ENCODE peak calls at places on chromosomes 16 and 17, in seven cellular contexts. M is psoas muscle, D is EH, B is BE2C, O is astrocyte of the hippocampus, H is RWPE1, C is esophagus squamous epithelium. P is an unnamed sample.

GRCh38 chr17:42287305-42288077 is 807 bp upstream of the STAT5A start:
- DNase-seq in O (no peak), B (no peak), C (no peak), M (peak), H (no peak), D (no peak), P (peak)

GRCh38 chr17:57391857-57392256 is 135.5 kb downstream of the MSI2 start:
- DNase-seq in H (no peak), C (no peak), D (no peak), M (no peak), B (no peak), O (no peak), P (no peak)

GRCh38 chr17:73593249-73593965 is 50.8 kb downstream of the SDK2 start:
- DNase-seq in C (no peak), O (no peak), H (no peak), M (no peak), D (no peak), B (no peak), P (no peak)

GRCh38 chr16:54077412-54077821 is 209.2 kb downstream of the IRX3 start:
- DNase-seq in M (no peak), H (peak), D (peak), O (peak), C (no peak), B (no peak), P (peak)

GRCh38 chr17:76204277-76204676 is 36.0 kb downstream of the RNF157 start:
- DNase-seq in O (peak), B (no peak), D (peak), H (peak), C (no peak), M (no peak), P (peak)

GRCh38 chr17:14304222-14304844 is 3.5 kb downstream of the HS3ST3B1 start:
- DNase-seq in M (no peak), D (no peak), C (no peak), H (no peak), B (no peak), O (peak), P (no peak)

GRCh38 chr16:18931756-18932155 is 5.5 kb upstream of the SMG1 start:
- DNase-seq in D (no peak), H (no peak), C (no peak), B (no peak), M (peak), O (no peak), P (no peak)

GRCh38 chr16:27080870-27081269 is 14.1 kb downstream of the C16orf82 start:
- DNase-seq in B (no peak), M (no peak), C (no peak), H (peak), D (no peak), O (no peak), P (no peak)

GRCh38 chr17:39929657-39930407 is 2.3 kb downstream of the LRRC3C start:
- DNase-seq in H (peak), M (no peak), B (no peak), C (no peak), D (peak), O (peak), P (no peak)

GRCh38 chr16:57194512-57194911 is 8.4 kb downstream of the RSPRY1 start:
- DNase-seq in H (peak), D (peak), M (no peak), O (peak), B (no peak), C (no peak), P (peak)

GRCh38 chr17:1455291-1455747 is 713 bp downstream of the CRK start:
- DNase-seq in B (peak), M (peak), D (peak), O (peak), H (peak), C (no peak), P (peak)

GRCh38 chr16:30127994-30128393 is 5.0 kb upstream of the MAPK3 start:
- DNase-seq in B (no peak), O (no peak), M (no peak), D (no peak), C (no peak), H (no peak), P (no peak)

GRCh38 chr16:64882385-64882784 is 239.5 kb downstream of the CDH11 start:
- DNase-seq in D (peak), O (no peak), H (no peak), C (no peak), M (peak), B (no peak), P (no peak)

GRCh38 chr17:76091526-76092285 is 11.9 kb downstream of the EXOC7 start:
- DNase-seq in B (no peak), H (no peak), D (no peak), O (no peak), C (no peak), M (no peak), P (no peak)

GRCh38 chr17:38453951-38454421 is 25.7 kb downstream of the ARHGAP23 start:
- DNase-seq in O (peak), D (peak), B (peak), C (no peak), M (peak), H (no peak), P (peak)

GRCh38 chr16:88956546-88957455 is 20.2 kb downstream of the CBFA2T3 start:
- DNase-seq in O (no peak), C (no peak), M (peak), H (no peak), D (no peak), B (no peak), P (peak)

GRCh38 chr17:68707032-68707431 is 105.9 kb upstream of the FAM20A start:
- DNase-seq in D (peak), H (no peak), B (no peak), O (peak), C (no peak), M (no peak), P (peak)

GRCh38 chr17:34980353-34980680 is at the start of gene LIG3:
- DNase-seq in O (peak), C (peak), D (peak), H (peak), B (peak), M (peak), P (peak)

GRCh38 chr17:82316651-82317393 is 586 bp downstream of the CD7 start:
- DNase-seq in M (no peak), B (peak), D (no peak), C (no peak), O (no peak), H (no peak), P (no peak)

GRCh38 chr17:1089915-1090314 is 89.9 kb downstream of the ABR start:
- DNase-seq in D (no peak), O (peak), B (no peak), C (no peak), M (no peak), H (no peak), P (no peak)

GRCh38 chr16:85006639-85007038 is 4.7 kb downstream of the ZDHHC7 start:
- DNase-seq in H (no peak), M (no peak), B (no peak), O (no peak), C (no peak), D (peak), P (no peak)

GRCh38 chr16:88456356-88457292 is 3.5 kb downstream of the ZFPM1 start:
- DNase-seq in M (no peak), H (no peak), O (peak), D (no peak), B (no peak), C (no peak), P (peak)

GRCh38 chr17:16932611-16933010 is 39.3 kb downstream of the TNFRSF13B start:
- DNase-seq in M (no peak), D (no peak), O (no peak), B (no peak), H (no peak), C (no peak), P (no peak)

GRCh38 chr17:7217113-7217987 is 2.3 kb downstream of the DLG4 start:
- DNase-seq in O (peak), H (no peak), B (peak), D (peak), C (no peak), M (peak), P (peak)

GRCh38 chr17:15920758-15921239 is 24.1 kb upstream of the ADORA2B start:
- DNase-seq in D (peak), H (peak), O (peak), C (no peak), M (peak), B (no peak), P (peak)

GRCh38 chr17:43774304-43775250 is 4.2 kb downstream of the DUSP3 start:
- DNase-seq in O (no peak), C (no peak), H (no peak), B (no peak), M (no peak), D (no peak), P (peak)

GRCh38 chr16:986925-987581 is 5.5 kb downstream of the SOX8 start:
- DNase-seq in D (no peak), C (no peak), M (no peak), B (peak), O (peak), H (no peak), P (no peak)

GRCh38 chr17:7634384-7634783 is 4.4 kb downstream of the SHBG start:
- DNase-seq in O (peak), M (no peak), H (peak), C (no peak), B (peak), D (peak), P (peak)

GRCh38 chr16:70737377-70738082 is 51.7 kb upstream of the MTSS2 start:
- DNase-seq in M (peak), C (no peak), B (peak), O (peak), H (no peak), D (peak), P (peak)

P was measured in myocyte.